ENCODE peak calls at places on chromosomes 5 and 9, in four cellular contexts. One of them, this sample, is unnamed.

GRCh38 chr9:134348404-134349155 is 22.3 kb downstream of the RXRA start:
- DNase-seq in NB4: no peak
- DNase-seq in kidney: no peak
- DNase-seq in Calu3: no peak
- DNase-seq in this sample: no peak

GRCh38 chr9:110700953-110701352 is 32.4 kb downstream of the MUSK start:
- DNase-seq in NB4: no peak
- DNase-seq in kidney: no peak
- DNase-seq in Calu3: no peak
- DNase-seq in this sample: no peak

GRCh38 chr5:157545911-157546310 is 29.7 kb downstream of the ADAM19 start:
- DNase-seq in NB4: no peak
- DNase-seq in kidney: no peak
- DNase-seq in Calu3: no peak
- DNase-seq in this sample: no peak

GRCh38 chr9:99114846-99115500 is 10.1 kb downstream of the TGFBR1 start:
- DNase-seq in NB4: no peak
- DNase-seq in kidney: no peak
- DNase-seq in Calu3: no peak
- DNase-seq in this sample: no peak

GRCh38 chr9:13810510-13810909 is 503.4 kb downstream of the NFIB start:
- DNase-seq in NB4: no peak
- DNase-seq in kidney: peak
- DNase-seq in Calu3: no peak
- DNase-seq in this sample: no peak

GRCh38 chr5:35644543-35644942 is 26.9 kb downstream of the SPEF2 start:
- DNase-seq in NB4: no peak
- DNase-seq in kidney: no peak
- DNase-seq in Calu3: no peak
- DNase-seq in this sample: no peak

GRCh38 chr9:96688745-96689464 is 33.8 kb upstream of the PRXL2C start:
- DNase-seq in NB4: no peak
- DNase-seq in kidney: no peak
- DNase-seq in Calu3: no peak
- DNase-seq in this sample: no peak

GRCh38 chr9:130288926-130289705 is 23.6 kb downstream of the HMCN2 start:
- DNase-seq in NB4: no peak
- DNase-seq in kidney: peak
- DNase-seq in Calu3: no peak
- DNase-seq in this sample: no peak

GRCh38 chr5:143060018-143060417 is 289.8 kb downstream of the ARHGAP26 start:
- DNase-seq in NB4: no peak
- DNase-seq in kidney: no peak
- DNase-seq in Calu3: no peak
- DNase-seq in this sample: no peak

GRCh38 chr5:113293068-113293571 is 141.7 kb downstream of the TSSK1B start:
- DNase-seq in NB4: peak
- DNase-seq in kidney: no peak
- DNase-seq in Calu3: no peak
- DNase-seq in this sample: peak

GRCh38 chr9:132863096-132863495 is 15.0 kb downstream of the AK8 start:
- DNase-seq in NB4: no peak
- DNase-seq in kidney: no peak
- DNase-seq in Calu3: no peak
- DNase-seq in this sample: no peak

GRCh38 chr9:33285502-33285901 is 4.8 kb upstream of the NFX1 start:
- DNase-seq in NB4: no peak
- DNase-seq in kidney: no peak
- DNase-seq in Calu3: no peak
- DNase-seq in this sample: no peak

GRCh38 chr9:114364123-114364522 is 23.7 kb downstream of the AKNA start:
- DNase-seq in NB4: peak
- DNase-seq in kidney: no peak
- DNase-seq in Calu3: no peak
- DNase-seq in this sample: no peak

GRCh38 chr5:157390179-157390923 is 69.7 kb upstream of the NIPAL4 start:
- DNase-seq in NB4: peak
- DNase-seq in kidney: peak
- DNase-seq in Calu3: peak
- DNase-seq in this sample: no peak

GRCh38 chr5:131545856-131546255 is 89.2 kb downstream of the RAPGEF6 start:
- DNase-seq in NB4: no peak
- DNase-seq in kidney: no peak
- DNase-seq in Calu3: no peak
- DNase-seq in this sample: no peak

GRCh38 chr9:135486267-135487065 is 6.9 kb downstream of the PPP1R26 start:
- DNase-seq in NB4: no peak
- DNase-seq in kidney: peak
- DNase-seq in Calu3: no peak
- DNase-seq in this sample: no peak

GRCh38 chr5:530001-530400 is 5.8 kb upstream of the SLC9A3 start:
- DNase-seq in NB4: peak
- DNase-seq in kidney: no peak
- DNase-seq in Calu3: no peak
- DNase-seq in this sample: no peak

GRCh38 chr5:5933651-5934050 is 444.7 kb downstream of the MED10 start:
- DNase-seq in NB4: no peak
- DNase-seq in kidney: no peak
- DNase-seq in Calu3: no peak
- DNase-seq in this sample: no peak

GRCh38 chr5:5404376-5404775 is 18.1 kb upstream of the ICE1 start:
- DNase-seq in NB4: no peak
- DNase-seq in kidney: no peak
- DNase-seq in Calu3: no peak
- DNase-seq in this sample: no peak

GRCh38 chr9:12783767-12784460 is 9.1 kb downstream of the LURAP1L start:
- DNase-seq in NB4: no peak
- DNase-seq in kidney: no peak
- DNase-seq in Calu3: no peak
- DNase-seq in this sample: no peak

GRCh38 chr5:159784993-159785392 is 131.3 kb upstream of the ADRA1B start:
- DNase-seq in NB4: no peak
- DNase-seq in kidney: no peak
- DNase-seq in Calu3: no peak
- DNase-seq in this sample: no peak

GRCh38 chr9:128553695-128554094 is 1.3 kb downstream of the SPTAN1 start:
- DNase-seq in NB4: peak
- DNase-seq in kidney: no peak
- DNase-seq in Calu3: no peak
- DNase-seq in this sample: no peak

GRCh38 chr5:112123060-112123459 is 296.0 kb downstream of the EPB41L4A start:
- DNase-seq in NB4: no peak
- DNase-seq in kidney: no peak
- DNase-seq in Calu3: no peak
- DNase-seq in this sample: no peak

GRCh38 chr5:30539004-30539634 is 654.4 kb upstream of the CDH6 start:
- DNase-seq in NB4: no peak
- DNase-seq in kidney: peak
- DNase-seq in Calu3: peak
- DNase-seq in this sample: no peak

GRCh38 chr5:95861858-95862561 is 39.5 kb upstream of the GLRX start:
- DNase-seq in NB4: peak
- DNase-seq in kidney: no peak
- DNase-seq in Calu3: peak
- DNase-seq in this sample: no peak

GRCh38 chr5:56479701-56480304 is 246.7 kb upstream of the ANKRD55 start:
- DNase-seq in NB4: no peak
- DNase-seq in kidney: no peak
- DNase-seq in Calu3: no peak
- DNase-seq in this sample: peak

GRCh38 chr5:144142030-144142825 is 28.2 kb downstream of the YIPF5 start:
- DNase-seq in NB4: peak
- DNase-seq in kidney: no peak
- DNase-seq in Calu3: no peak
- DNase-seq in this sample: peak

GRCh38 chr5:128271859-128272446 is 188.4 kb downstream of the SLC12A2 start:
- DNase-seq in NB4: no peak
- DNase-seq in kidney: no peak
- DNase-seq in Calu3: peak
- DNase-seq in this sample: no peak

GRCh38 chr9:121201045-121201737 is 478 bp downstream of the RAB14 start:
- DNase-seq in NB4: peak
- DNase-seq in kidney: peak
- DNase-seq in Calu3: peak
- DNase-seq in this sample: peak

GRCh38 chr5:173882632-173883031 is 5.5 kb upstream of the CPEB4 start:
- DNase-seq in NB4: peak
- DNase-seq in kidney: no peak
- DNase-seq in Calu3: no peak
- DNase-seq in this sample: no peak

GRCh38 chr5:1100652-1101574 is 10.9 kb downstream of the SLC12A7 start:
- DNase-seq in NB4: no peak
- DNase-seq in kidney: no peak
- DNase-seq in Calu3: no peak
- DNase-seq in this sample: no peak

GRCh38 chr5:154477382-154478223 is 424 bp downstream of the HAND1 start:
- DNase-seq in NB4: no peak
- DNase-seq in kidney: peak
- DNase-seq in Calu3: peak
- DNase-seq in this sample: peak

GRCh38 chr9:12798066-12798770 is 23.4 kb downstream of the LURAP1L start:
- DNase-seq in NB4: no peak
- DNase-seq in kidney: no peak
- DNase-seq in Calu3: no peak
- DNase-seq in this sample: no peak

GRCh38 chr5:178530526-178530925 is 59.7 kb downstream of the COL23A1 start:
- DNase-seq in NB4: no peak
- DNase-seq in kidney: no peak
- DNase-seq in Calu3: no peak
- DNase-seq in this sample: no peak

GRCh38 chr9:96071245-96072124 is 196.0 kb downstream of the ERCC6L2 start:
- DNase-seq in NB4: peak
- DNase-seq in kidney: no peak
- DNase-seq in Calu3: peak
- DNase-seq in this sample: peak

GRCh38 chr5:173055983-173056782 is at the start of gene CREBRF:
- DNase-seq in NB4: peak
- DNase-seq in kidney: peak
- DNase-seq in Calu3: peak
- DNase-seq in this sample: peak

GRCh38 chr9:134521817-134522501 is 119.6 kb upstream of the COL5A1 start:
- DNase-seq in NB4: no peak
- DNase-seq in kidney: peak
- DNase-seq in Calu3: no peak
- DNase-seq in this sample: no peak

GRCh38 chr5:95439801-95440493 is 48.8 kb downstream of the FAM81B start:
- DNase-seq in NB4: no peak
- DNase-seq in kidney: no peak
- DNase-seq in Calu3: no peak
- DNase-seq in this sample: no peak

GRCh38 chr9:90642570-90643539 is at the start of gene DIRAS2:
- DNase-seq in NB4: no peak
- DNase-seq in kidney: peak
- DNase-seq in Calu3: peak
- DNase-seq in this sample: peak
- TF ChIP-seq CTCF in NB4: no peak
- TF ChIP-seq CTCF in kidney: peak
- TF ChIP-seq CTCF in Calu3: peak
- TF ChIP-seq CTCF in this sample: no peak

DNA sequence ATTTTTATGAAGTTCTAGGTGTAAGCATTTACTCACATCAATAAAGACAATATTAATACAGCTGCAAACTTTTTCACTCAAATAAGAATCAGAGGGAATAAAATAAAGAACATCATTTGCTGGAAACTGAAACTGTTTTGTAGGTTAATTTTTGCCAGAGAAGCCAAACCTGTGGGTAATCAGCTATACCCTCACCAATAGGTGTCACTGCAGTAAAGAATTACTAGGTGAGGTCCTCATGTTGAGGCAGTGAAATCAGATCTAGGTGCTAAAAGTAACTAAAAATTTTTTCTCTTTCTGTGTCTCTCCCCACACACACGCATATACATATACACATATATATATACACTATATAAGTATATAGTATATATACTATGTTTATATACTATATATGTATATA is 1016.3 kb upstream of the SEMA6A start:
- DNase-seq in NB4: peak
- DNase-seq in kidney: no peak
- DNase-seq in Calu3: peak
- DNase-seq in this sample: peak
- TF ChIP-seq CTCF in NB4: peak
- TF ChIP-seq CTCF in kidney: peak
- TF ChIP-seq CTCF in Calu3: no peak
- TF ChIP-seq CTCF in this sample: peak

GRCh38 chr5:10145922-10146321 is 103.8 kb downstream of the ATPSCKMT start:
- DNase-seq in NB4: peak
- DNase-seq in kidney: no peak
- DNase-seq in Calu3: no peak
- DNase-seq in this sample: no peak
- TF ChIP-seq CTCF in NB4: peak
- TF ChIP-seq CTCF in kidney: peak
- TF ChIP-seq CTCF in Calu3: peak
- TF ChIP-seq CTCF in this sample: no peak

DNA sequence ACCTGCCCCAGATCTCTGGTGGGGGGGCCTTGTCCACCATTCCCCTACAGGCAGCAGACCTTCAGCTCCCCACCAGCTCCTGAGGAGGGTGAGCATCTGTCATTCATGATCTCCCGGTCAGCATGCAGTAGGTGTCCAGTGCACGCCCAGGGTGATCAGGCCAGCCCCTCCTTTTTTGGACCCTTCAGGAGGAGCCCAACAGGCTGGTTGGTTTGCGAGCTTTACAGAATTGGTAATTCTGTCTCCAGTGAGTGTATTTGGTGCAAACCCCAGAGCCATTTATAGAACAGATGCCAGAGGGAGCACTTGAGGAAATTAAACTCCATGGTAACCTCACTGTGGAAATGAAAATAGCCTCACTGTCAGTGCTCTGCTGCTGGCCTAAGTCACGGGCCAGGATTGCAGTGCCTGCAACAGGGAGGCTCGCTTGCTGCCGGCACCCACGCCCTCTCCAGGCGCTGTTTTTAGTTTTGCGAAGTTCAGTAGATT is 23.4 kb downstream of the WNK2 start:
- DNase-seq in NB4: no peak
- DNase-seq in kidney: peak
- DNase-seq in Calu3: no peak
- DNase-seq in this sample: no peak
- TF ChIP-seq CTCF in NB4: no peak
- TF ChIP-seq CTCF in kidney: no peak
- TF ChIP-seq CTCF in Calu3: no peak
- TF ChIP-seq CTCF in this sample: no peak

This sample was measured in GM20000.